ENCODE peak calls at places on chromosomes 4 and X, in seven cellular contexts. V, I, G, A, R, P and W are unnamed samples.

GRCh38 chr4:54185380-54185779 is 43.7 kb upstream of the PDGFRA start:
- DNase-seq in A (no peak), I (no peak), P (no peak), V (peak), R (no peak), G (no peak), W (no peak)

GRCh38 chrX:39308126-39308525 is 506.9 kb downstream of the MID1IP1 start:
- DNase-seq in A (no peak), R (no peak), P (no peak), I (no peak), G (no peak), V (peak), W (no peak)

GRCh38 chrX:11970935-11971334 is 167.3 kb upstream of the FRMPD4 start:
- DNase-seq in G (no peak), P (no peak), R (no peak), A (no peak), I (no peak), V (no peak), W (no peak)

GRCh38 chr4:179867300-179867878 is 2375.8 kb upstream of the TENM3 start:
- DNase-seq in V (peak), A (no peak), I (peak), G (no peak), R (no peak), P (no peak), W (no peak)

GRCh38 chrX:21715825-21716224 is 42.1 kb downstream of the SMPX start:
- DNase-seq in A (no peak), G (no peak), R (no peak), I (no peak), V (no peak), P (no peak), W (no peak)

GRCh38 chr4:5932021-5932553 is 39.2 kb upstream of the CRMP1 start:
- DNase-seq in G (no peak), A (no peak), V (no peak), R (no peak), I (no peak), P (no peak), W (peak)

GRCh38 chrX:79266702-79267101 is 100.4 kb downstream of the ITM2A start:
- DNase-seq in I (no peak), G (no peak), R (no peak), V (no peak), P (no peak), A (no peak), W (no peak)

GRCh38 chr4:82851902-82852750 is 38.8 kb downstream of the SEC31A start:
- DNase-seq in A (no peak), P (no peak), G (no peak), I (no peak), V (peak), R (no peak), W (no peak)

GRCh38 chrX:150361070-150361776 is 1.9 kb upstream of the MAMLD1 start:
- DNase-seq in V (peak), P (peak), G (no peak), A (no peak), R (no peak), I (no peak), W (no peak)

GRCh38 chr4:118289794-118290193 is 63.0 kb downstream of the PRSS12 start:
- DNase-seq in V (no peak), P (no peak), R (no peak), I (no peak), G (no peak), A (no peak), W (no peak)

GRCh38 chr4:78310056-78310731 is 241.4 kb upstream of the ANXA3 start:
- DNase-seq in R (no peak), V (no peak), A (no peak), P (no peak), I (no peak), G (no peak), W (no peak)

GRCh38 chrX:113833096-113833495 is 750.8 kb upstream of the HTR2C start:
- DNase-seq in P (no peak), I (no peak), G (no peak), V (no peak), A (no peak), R (no peak), W (no peak)

GRCh38 chr4:4990857-4991540 is 28.3 kb downstream of the CYTL1 start:
- DNase-seq in I (no peak), V (peak), R (no peak), P (peak), A (no peak), G (peak), W (peak)

GRCh38 chrX:30488092-30488491 is 89.5 kb downstream of the TASL start:
- DNase-seq in R (no peak), A (no peak), P (no peak), I (no peak), G (no peak), V (no peak), W (no peak)

GRCh38 chrX:12372111-12372510 is 233.8 kb downstream of the FRMPD4 start:
- DNase-seq in G (no peak), V (no peak), I (no peak), R (no peak), P (no peak), A (no peak), W (no peak)

GRCh38 chrX:66019310-66019652 is 20.6 kb downstream of the VSIG4 start:
- DNase-seq in V (no peak), R (no peak), P (no peak), A (no peak), I (no peak), G (no peak), W (no peak)

GRCh38 chr4:145719752-145720624 is 40.0 kb downstream of the C4orf51 start:
- DNase-seq in I (no peak), R (no peak), G (no peak), P (no peak), V (no peak), A (no peak), W (no peak)

GRCh38 chr4:1939664-1940509 is 68.7 kb downstream of the NSD2 start:
- DNase-seq in P (no peak), A (no peak), G (peak), I (no peak), V (no peak), R (no peak), W (no peak)

GRCh38 chr4:108224628-108225053 is 55.9 kb upstream of the LEF1 start:
- DNase-seq in P (no peak), G (no peak), I (no peak), V (peak), R (no peak), A (no peak), W (no peak)

GRCh38 chrX:148960060-148960459 is 459.6 kb downstream of the AFF2 start:
- DNase-seq in R (no peak), G (no peak), P (no peak), V (no peak), I (no peak), A (no peak), W (no peak)

GRCh38 chr4:47485047-47485692 is at the start of gene ATP10D:
- DNase-seq in I (peak), A (peak), R (peak), G (peak), P (peak), V (peak), W (peak)
- TF ChIP-seq POLR2A in I (peak), A (no peak), R (peak), G (peak), P (peak), V (no peak), W (no peak)

GRCh38 chrX:1462596-1463251 is 10.0 kb upstream of the ASMTL start:
- DNase-seq in R (no peak), I (no peak), P (peak), G (peak), V (no peak), A (no peak), W (peak)
- TF ChIP-seq POLR2A in R (no peak), I (no peak), P (no peak), G (no peak), V (no peak), A (no peak), W (no peak)

GRCh38 chr4:13616597-13616996 is 10.9 kb downstream of the BOD1L1 start:
- DNase-seq in P (no peak), R (no peak), G (no peak), I (no peak), A (no peak), V (no peak), W (no peak)

GRCh38 chr4:13615162-13615561 is 12.4 kb downstream of the BOD1L1 start:
- DNase-seq in V (no peak), G (no peak), P (no peak), A (no peak), R (no peak), I (no peak), W (no peak)

GRCh38 chr4:13612569-13612968 is 15.0 kb downstream of the BOD1L1 start:
- DNase-seq in I (no peak), V (no peak), A (no peak), R (no peak), G (no peak), P (no peak), W (no peak)

GRCh38 chr4:13611283-13611842 is 16.2 kb downstream of the BOD1L1 start:
- DNase-seq in P (no peak), G (no peak), R (no peak), I (no peak), V (no peak), A (peak), W (no peak)
- TF ChIP-seq POLR2A in P (no peak), G (no peak), R (no peak), I (no peak), V (no peak), A (no peak), W (no peak)

GRCh38 chr4:140243345-140243753 is 89.4 kb upstream of the MAML3 start:
- DNase-seq in P (no peak), G (peak), I (no peak), V (no peak), A (no peak), R (peak), W (no peak)
- TF ChIP-seq POLR2A in P (no peak), G (no peak), I (no peak), V (no peak), A (no peak), R (no peak), W (no peak)

DNA sequence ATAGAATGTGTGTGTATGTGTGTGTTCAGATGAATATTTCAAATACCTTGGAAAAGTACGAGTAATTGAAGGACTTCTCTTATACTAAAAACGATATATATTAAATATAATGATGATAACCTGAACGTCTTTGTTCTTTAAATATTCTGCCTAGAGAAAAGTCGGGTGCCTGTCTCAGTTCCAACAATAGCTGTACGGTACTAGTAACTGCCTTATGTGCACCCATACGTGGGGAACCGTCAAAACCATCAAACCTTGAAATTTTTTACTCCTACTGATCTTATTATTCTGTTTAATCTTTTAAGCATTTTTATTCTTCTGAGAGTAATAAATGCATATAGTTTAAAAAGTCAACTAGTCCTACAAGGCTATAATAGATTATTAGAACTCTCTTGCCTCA is 1045.7 kb downstream of the C4orf33 start:
- DNase-seq in P (no peak), G (no peak), I (no peak), V (no peak), A (no peak), R (no peak), W (no peak)
- TF ChIP-seq POLR2A in P (no peak), G (no peak), I (no peak), V (no peak), A (no peak), R (no peak), W (no peak)

GRCh38 chr4:8143392-8144140 is 15.0 kb downstream of the ABLIM2 start:
- DNase-seq in V (no peak), P (no peak), R (no peak), A (no peak), I (no peak), G (no peak), W (no peak)
- TF ChIP-seq POLR2A in V (no peak), P (no peak), R (no peak), A (no peak), I (no peak), G (no peak), W (no peak)

DNA sequence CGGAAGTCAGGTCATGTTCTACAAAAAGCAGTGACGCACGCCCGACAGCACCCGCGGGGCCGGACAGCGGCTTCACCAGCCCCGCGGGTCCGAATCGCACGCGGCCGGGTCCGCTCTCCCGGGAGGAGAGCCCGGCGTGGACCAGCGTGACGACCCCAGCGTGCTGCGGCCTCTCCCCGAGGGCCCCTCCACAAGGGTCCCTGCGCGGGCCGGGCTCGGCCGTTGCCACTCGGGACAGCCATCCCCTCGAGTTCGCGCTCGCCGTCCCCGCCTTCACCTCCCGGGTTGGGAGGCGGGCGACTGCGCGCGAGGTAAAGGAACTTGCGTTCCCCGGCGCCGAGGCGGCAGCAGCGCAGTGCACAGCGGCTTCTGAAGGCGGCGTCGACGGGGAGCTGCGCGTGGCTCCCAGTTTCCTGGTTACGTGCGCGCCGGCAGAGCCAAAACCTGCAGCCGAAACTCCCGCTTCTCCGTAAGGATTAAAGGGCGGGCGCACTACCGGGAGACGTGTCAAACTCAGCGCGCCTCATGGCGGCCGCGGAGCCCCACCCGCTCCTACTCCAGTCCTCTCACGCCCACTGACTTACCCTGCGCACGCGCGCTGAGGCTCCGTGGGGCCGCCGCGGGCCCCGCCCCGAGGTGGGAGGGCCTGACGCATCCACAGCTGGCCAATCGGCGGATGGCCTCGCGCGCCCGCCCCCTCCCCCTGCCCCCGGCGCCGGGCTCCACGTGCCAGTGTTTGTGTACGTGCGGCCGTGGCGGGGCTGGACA is 416 bp upstream of the LRP2BP start:
- DNase-seq in V (peak), G (peak), A (peak), R (peak), I (peak), P (peak), W (peak)
- TF ChIP-seq POLR2A in V (peak), G (peak), A (no peak), R (peak), I (peak), P (peak), W (peak)

DNA sequence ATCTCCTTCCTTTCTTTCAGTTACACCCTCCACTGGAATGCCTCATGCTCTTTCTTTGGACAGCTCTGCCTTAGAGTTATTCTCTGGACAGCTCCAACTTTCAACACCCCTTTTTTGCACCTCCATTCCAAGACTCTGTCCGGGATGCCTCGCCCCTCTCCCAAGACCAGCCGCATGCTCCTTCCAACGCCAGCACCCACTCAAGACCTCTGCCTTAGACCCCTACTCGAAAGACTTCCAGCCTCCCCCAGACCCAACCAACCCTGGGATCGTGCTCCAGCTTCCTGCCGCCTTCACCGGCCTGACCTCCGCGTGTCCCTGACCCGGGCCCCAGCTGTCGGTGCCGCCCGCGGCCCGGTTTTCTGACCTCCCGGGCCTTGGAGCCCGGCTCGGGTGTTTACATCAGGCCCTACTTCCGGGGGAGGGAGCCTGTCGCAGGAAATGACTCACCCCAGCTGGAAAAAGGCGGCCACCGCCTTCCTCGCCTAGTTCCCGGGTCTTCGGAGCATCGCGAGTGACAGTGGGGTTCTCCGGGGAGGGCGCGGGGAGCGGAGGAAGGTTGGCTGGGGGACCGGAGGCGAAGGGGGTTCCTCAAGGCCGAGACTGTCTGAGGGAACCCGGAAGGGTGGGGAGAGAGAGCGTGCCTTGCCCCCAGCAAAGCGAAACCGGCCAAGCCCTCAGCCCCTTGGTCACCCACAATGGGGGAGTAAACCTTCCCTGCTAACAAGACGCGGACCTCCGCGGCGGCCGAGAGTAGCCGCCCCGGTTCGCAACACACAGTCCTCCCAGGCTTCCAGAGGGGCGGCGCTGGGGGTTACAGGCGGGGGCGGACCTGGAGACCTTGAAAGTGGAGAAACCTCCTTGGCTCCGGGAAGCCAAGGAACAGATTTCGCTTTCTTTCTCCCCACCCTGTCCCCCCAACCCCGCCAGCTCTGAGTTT is at the start of gene WDR45:
- DNase-seq in P (peak), V (peak), R (peak), G (peak), A (no peak), I (peak), W (peak)
- TF ChIP-seq POLR2A in P (peak), V (peak), R (peak), G (no peak), A (no peak), I (peak), W (peak)

GRCh38 chrX:49175435-49175834 is 3.7 kb downstream of the PLP2 start:
- DNase-seq in P (no peak), G (no peak), A (no peak), I (no peak), V (peak), R (no peak), W (no peak)

GRCh38 chrX:49175875-49176274 is 4.2 kb downstream of the PLP2 start:
- DNase-seq in P (no peak), V (no peak), G (no peak), A (no peak), I (no peak), R (no peak), W (no peak)

GRCh38 chrX:49171752-49172279 is at the start of gene PLP2:
- DNase-seq in A (no peak), R (peak), P (peak), G (peak), I (no peak), V (peak), W (peak)

GRCh38 chrX:49174723-49175122 is 3.0 kb downstream of the PLP2 start:
- DNase-seq in I (no peak), G (no peak), P (no peak), R (no peak), V (no peak), A (no peak), W (no peak)

DNA sequence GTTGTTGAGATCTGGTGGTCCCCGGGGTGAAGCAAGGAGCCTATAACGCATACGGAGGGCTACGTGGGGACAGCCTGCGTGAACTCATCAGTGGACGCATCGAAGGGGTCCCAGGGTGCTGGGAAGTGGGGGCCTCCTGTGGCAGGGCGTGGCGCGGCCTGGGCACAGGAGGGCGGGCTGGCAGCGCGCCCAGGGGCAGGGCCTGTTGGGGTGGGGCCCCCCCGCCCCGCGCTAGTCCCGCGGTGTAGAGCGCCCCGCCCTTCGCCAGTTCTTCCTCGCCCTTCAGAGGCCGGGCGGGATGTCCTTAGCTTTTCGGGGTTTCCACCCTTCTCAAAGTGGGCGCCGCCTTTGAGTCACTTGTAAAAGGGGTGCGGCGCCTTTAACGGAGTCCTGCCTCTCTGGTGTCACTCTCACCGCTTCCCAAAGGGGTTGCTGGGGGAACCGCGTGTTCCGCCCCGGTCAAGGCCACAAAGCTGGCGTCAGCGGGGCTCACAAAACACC is 632 bp downstream of the PLP2 start:
- DNase-seq in I (peak), P (peak), G (peak), R (peak), A (no peak), V (peak), W (peak)
- TF ChIP-seq POLR2A in I (no peak), P (no peak), G (no peak), R (no peak), A (no peak), V (no peak), W (no peak)

GRCh38 chrX:47233333-47234113 is 714 bp downstream of the USP11 start:
- DNase-seq in P (peak), A (peak), R (peak), V (peak), G (peak), I (peak), W (peak)
- TF ChIP-seq POLR2A in P (peak), A (no peak), R (peak), V (peak), G (peak), I (peak), W (no peak)